ENCODE peak calls at places on chromosomes 2 and 18, in five cellular contexts. O is activated CD4-positive, CD25-positive, alpha-beta regulatory T cell; C is HT-29; U is iris pigment epithelial cell; V is foreskin fibroblast. X is an unnamed sample.

GRCh38 chr18:57202881-57203280 is 56.0 kb downstream of the BOD1L2 start:
- DNase-seq in C (no peak), O (no peak), U (no peak), V (no peak), X (no peak)

GRCh38 chr2:67880291-67880761 is 182.5 kb downstream of the C1D start:
- DNase-seq in U (peak; percentile 36), O (no peak), C (no peak), V (peak; percentile 66), X (peak; percentile 66)

GRCh38 chr2:235390108-235390815 is 103.6 kb upstream of the AGAP1 start:
- DNase-seq in U (peak; percentile 30), C (peak; percentile 58), V (no peak), O (no peak), X (peak; percentile 20)

GRCh38 chr2:236501026-236501425 is 68.6 kb upstream of the ACKR3 start:
- DNase-seq in V (no peak), U (no peak), O (no peak), C (no peak), X (no peak)

GRCh38 chr2:187976259-187976658 is 315.4 kb upstream of the GULP1 start:
- DNase-seq in C (no peak), U (no peak), V (no peak), O (no peak), X (no peak)

GRCh38 chr18:43525149-43525548 is 247.9 kb upstream of the SYT4 start:
- DNase-seq in C (no peak), O (no peak), U (no peak), V (no peak), X (peak; percentile 54)

GRCh38 chr2:109173311-109174171 is 44.5 kb downstream of the SH3RF3 start:
- DNase-seq in U (peak; percentile 92), C (no peak), V (peak; percentile 93), O (no peak), X (peak; percentile 97)

GRCh38 chr18:9575558-9575957 is 38.8 kb downstream of the PPP4R1 start:
- DNase-seq in O (no peak), U (peak; percentile 98), C (peak; percentile 99), V (peak; percentile 92), X (peak; percentile 95)

GRCh38 chr2:30992781-30993180 is 145.5 kb downstream of the GALNT14 start:
- DNase-seq in C (no peak), U (no peak), V (no peak), O (no peak), X (no peak)

GRCh38 chr2:42101641-42102605 is 54.1 kb downstream of the PKDCC start:
- DNase-seq in V (peak; percentile 79), C (peak; percentile 59), U (peak; percentile 93), O (peak; percentile 60), X (peak; percentile 72)

GRCh38 chr18:8627107-8627472 is 17.9 kb downstream of the RAB12 start:
- DNase-seq in V (no peak), O (no peak), C (no peak), U (no peak), X (no peak)

GRCh38 chr2:226151157-226151556 is 648.5 kb downstream of the IRS1 start:
- DNase-seq in V (no peak), C (no peak), U (peak; percentile 4), O (no peak), X (no peak)

GRCh38 chr2:65800998-65801397 is 368.6 kb upstream of the SPRED2 start:
- DNase-seq in O (no peak), V (peak; percentile 2), U (peak; percentile 3), C (peak; percentile 50), X (no peak)

GRCh38 chr2:201484805-201485204 is 33.3 kb downstream of the STRADB start:
- DNase-seq in O (no peak), U (no peak), C (no peak), V (peak; percentile 87), X (no peak)

GRCh38 chr18:23972416-23972815 is 42.1 kb upstream of the TTC39C start:
- DNase-seq in C (no peak), O (no peak), U (no peak), V (no peak), X (no peak)

GRCh38 chr2:151063271-151063670 is 198.4 kb downstream of the RBM43 start:
- DNase-seq in V (peak; percentile 58), C (no peak), U (peak; percentile 80), O (no peak), X (peak; percentile 61)

GRCh38 chr2:156334496-156335478 is 2.3 kb upstream of the NR4A2 start:
- DNase-seq in U (peak; percentile 91), O (peak; percentile 70), V (peak; percentile 97), C (peak; percentile 77), X (peak; percentile 95)

GRCh38 chr2:31337197-31337596 is 77.3 kb downstream of the XDH start:
- DNase-seq in V (peak; percentile 19), C (no peak), O (no peak), U (peak; percentile 69), X (no peak)

GRCh38 chr18:56709463-56709862 is 58.3 kb downstream of the WDR7 start:
- DNase-seq in C (peak; percentile 37), O (no peak), V (peak; percentile 83), U (peak; percentile 95), X (peak; percentile 77)

GRCh38 chr2:31333527-31334183 is 80.9 kb downstream of the XDH start:
- DNase-seq in U (peak; percentile 78), V (peak; percentile 92), O (peak; percentile 34), C (peak; percentile 86), X (peak; percentile 87)

GRCh38 chr2:144571770-144572169 is 51.9 kb upstream of the ZEB2 start:
- DNase-seq in V (no peak), C (no peak), U (no peak), O (no peak), X (no peak)

GRCh38 chr18:29383311-29384273 is 1206.7 kb upstream of the CDH2 start:
- DNase-seq in V (no peak), O (no peak), C (no peak), U (peak; percentile 43), X (peak; percentile 37)

GRCh38 chr2:128154225-128154624 is 63.2 kb downstream of the UGGT1 start:
- DNase-seq in V (no peak), O (no peak), C (no peak), U (no peak), X (no peak)

GRCh38 chr18:28112056-28112470 is 64.9 kb downstream of the CDH2 start:
- DNase-seq in O (no peak), U (peak; percentile 89), V (peak; percentile 83), C (no peak), X (peak; percentile 69)

GRCh38 chr18:6960656-6961055 is 156.9 kb downstream of the LAMA1 start:
- DNase-seq in C (no peak), U (peak; percentile 82), O (no peak), V (peak; percentile 73), X (peak; percentile 31)

GRCh38 chr2:190996338-190996946 is 17.5 kb downstream of the STAT1 start:
- DNase-seq in C (peak; percentile 67), O (no peak), V (peak; percentile 59), U (peak; percentile 37), X (peak; percentile 38)

GRCh38 chr18:58229162-58229561 is 185.1 kb downstream of the NEDD4L start:
- DNase-seq in U (no peak), O (no peak), C (no peak), V (no peak), X (no peak)

GRCh38 chr2:8567469-8568108 is 114.3 kb upstream of the ID2 start:
- DNase-seq in O (no peak), V (no peak), C (no peak), U (no peak), X (no peak)

X was measured in astrocyte of the hippocampus.